ENCODE peak calls at places on chromosomes 12 and 14, in seven cellular contexts. W is CD8-positive, alpha-beta T cell; U is GM12878; V is kidney; O is mammary epithelial cell; J is adipocyte; K is BJ. L is an unnamed sample.

GRCh38 chr14:105505101-105505500 is 14.1 kb downstream of the TEDC1 start:
- DNase-seq in V (peak; percentile 68), W (no peak), O (no peak), U (no peak), K (no peak), J (no peak), L (no peak)

GRCh38 chr14:105508601-105509000 is 17.6 kb downstream of the TEDC1 start:
- DNase-seq in V (peak; percentile 45), W (no peak), K (no peak), J (no peak), O (no peak), U (no peak), L (no peak)

GRCh38 chr14:61101803-61102548 is 120.9 kb downstream of the SLC38A6 start:
- DNase-seq in J (peak; percentile 72), W (no peak), O (peak; percentile 48), K (no peak), V (no peak), U (no peak), L (peak; percentile 84)

GRCh38 chr14:23465261-23465660 is 4.2 kb upstream of the NGDN start:
- DNase-seq in J (no peak), O (no peak), V (no peak), W (no peak), U (no peak), K (no peak), L (no peak)

GRCh38 chr14:74400919-74401503 is 25.0 kb downstream of the SYNDIG1L start:
- DNase-seq in V (no peak), W (no peak), J (no peak), K (no peak), U (peak; percentile 5), O (no peak), L (no peak)

GRCh38 chr12:60101715-60102114 is 505.9 kb downstream of the SLC16A7 start:
- DNase-seq in U (no peak), O (peak; percentile 39), W (no peak), J (peak; percentile 9), V (no peak), K (peak; percentile 26), L (peak; percentile 46)

GRCh38 chr12:49895773-49896172 is 7.9 kb downstream of the FAIM2 start:
- DNase-seq in V (peak; percentile 60), U (no peak), W (no peak), O (no peak), J (no peak), K (no peak), L (no peak)

GRCh38 chr12:122062832-122063690 is 15.5 kb upstream of the MLXIP start:
- DNase-seq in W (no peak), V (peak; percentile 90), K (no peak), U (no peak), J (peak; percentile 69), O (peak; percentile 76), L (peak; percentile 91)

GRCh38 chr12:128381961-128382360 is 115.0 kb downstream of the TMEM132C start:
- DNase-seq in V (no peak), J (no peak), W (no peak), U (no peak), K (no peak), O (no peak), L (no peak)

GRCh38 chr12:105025890-105026289 is 39.8 kb downstream of the NOPCHAP1 start:
- DNase-seq in O (no peak), W (no peak), K (peak; percentile 66), V (no peak), J (peak; percentile 93), U (no peak), L (no peak)

GRCh38 chr12:25924535-25925001 is 33.9 kb upstream of the RASSF8 start:
- DNase-seq in W (no peak), K (peak; percentile 32), U (no peak), J (no peak), V (no peak), O (peak; percentile 91), L (peak; percentile 90)

GRCh38 chr12:29782285-29782820 is 1.4 kb downstream of the TMTC1 start:
- DNase-seq in J (peak; percentile 84), W (no peak), K (peak; percentile 22), U (no peak), O (peak; percentile 77), V (no peak), L (peak; percentile 81)

GRCh38 chr14:81727243-81727642 is 193.6 kb upstream of the SEL1L start:
- DNase-seq in W (no peak), J (no peak), K (no peak), U (no peak), V (no peak), O (no peak), L (peak; percentile 68)

GRCh38 chr12:95663525-95663924 is 112.2 kb upstream of the USP44 start:
- DNase-seq in O (no peak), W (no peak), U (no peak), V (no peak), K (peak; percentile 4), J (no peak), L (peak; percentile 42)

GRCh38 chr12:54521291-54522062 is 23.9 kb downstream of the NCKAP1L start:
- DNase-seq in U (no peak), J (no peak), W (no peak), O (no peak), K (no peak), V (no peak), L (no peak)

GRCh38 chr14:91246051-91246852 is 1.7 kb upstream of the GPR68 start:
- DNase-seq in J (no peak), W (peak; percentile 91), U (no peak), K (no peak), O (no peak), V (no peak), L (no peak)

GRCh38 chr12:65778268-65779090 is 45.8 kb upstream of the HMGA2 start:
- DNase-seq in O (peak; percentile 55), V (no peak), W (no peak), U (no peak), J (peak; percentile 41), K (peak; percentile 18), L (peak; percentile 71)

GRCh38 chr12:108115123-108115745 is 13.9 kb upstream of the WSCD2 start:
- DNase-seq in K (no peak), J (no peak), V (no peak), U (no peak), W (no peak), O (no peak), L (no peak)

GRCh38 chr12:42981379-42981778 is 391.8 kb upstream of the PRICKLE1 start:
- DNase-seq in W (no peak), K (peak; percentile 11), U (no peak), J (peak; percentile 48), V (no peak), O (no peak), L (peak; percentile 38)

GRCh38 chr12:89051065-89051677 is 301.1 kb downstream of the DUSP6 start:
- DNase-seq in W (no peak), J (peak; percentile 87), U (no peak), V (no peak), K (peak; percentile 23), O (peak; percentile 64), L (peak; percentile 78)

GRCh38 chr12:4134833-4135597 is 138.5 kb upstream of the CCND2 start:
- DNase-seq in O (no peak), K (no peak), V (no peak), U (no peak), J (no peak), W (no peak), L (no peak)

GRCh38 chr12:32535260-32535999 is 136.1 kb downstream of the FGD4 start:
- DNase-seq in W (no peak), V (peak; percentile 86), J (peak; percentile 78), K (no peak), U (no peak), O (peak; percentile 51), L (peak; percentile 60)

GRCh38 chr14:79629372-79629771 is 581.9 kb downstream of the DIO2 start:
- DNase-seq in K (no peak), U (no peak), J (no peak), V (no peak), W (no peak), O (no peak), L (no peak)

GRCh38 chr12:122688291-122688690 is 14.9 kb downstream of the HCAR2 start:
- DNase-seq in J (no peak), K (no peak), O (no peak), V (no peak), U (no peak), W (no peak), L (no peak)

GRCh38 chr14:59464651-59465569 is at the start of gene GPR135:
- DNase-seq in U (no peak), W (peak; percentile 60), V (peak; percentile 90), J (peak; percentile 75), O (peak; percentile 26), K (no peak), L (no peak)

GRCh38 chr14:93924592-93925355 is 2.4 kb upstream of the FAM181A start:
- DNase-seq in W (no peak), J (no peak), U (no peak), K (no peak), V (no peak), O (no peak), L (no peak)

GRCh38 chr14:24042733-24043132 is 9.1 kb upstream of the CARMIL3 start:
- DNase-seq in O (no peak), J (no peak), W (no peak), K (no peak), V (no peak), U (no peak), L (no peak)

GRCh38 chr12:62292761-62293446 is 32.7 kb downstream of the USP15 start:
- DNase-seq in U (no peak), K (no peak), W (no peak), J (no peak), O (no peak), V (no peak), L (no peak)

GRCh38 chr14:20690848-20691640 is 2.5 kb downstream of the ANG start:
- DNase-seq in V (no peak), O (peak; percentile 65), U (peak; percentile 44), J (peak; percentile 87), W (peak; percentile 28), K (no peak), L (peak; percentile 74)

GRCh38 chr12:110382683-110383082 is 20.8 kb downstream of the ANAPC7 start:
- DNase-seq in O (no peak), J (no peak), W (no peak), K (no peak), V (no peak), U (no peak), L (no peak)
- H3K36me3 ChIP-seq in O (peaks cover 35% of the 10 kb centered on the region), J (peaks cover 71% of the 10 kb centered on the region), W (peaks cover 55% of the 10 kb centered on the region), K (peaks cover 9% of the 10 kb centered on the region), V (peaks cover 32% of the 10 kb centered on the region), U (peaks cover 35% of the 10 kb centered on the region), L (peaks cover 22% of the 10 kb centered on the region)

GRCh38 chr12:6845395-6845794 is 4.7 kb downstream of the GNB3 start:
- DNase-seq in V (peak; percentile 74), J (no peak), U (no peak), K (no peak), O (no peak), W (no peak), L (no peak)
- H3K36me3 ChIP-seq in V (peaks cover 4% of the 10 kb centered on the region), J (peaks cover 10% of the 10 kb centered on the region), U (peaks cover 11% of the 10 kb centered on the region), K (peaks cover 29% of the 10 kb centered on the region), O (peaks cover 7% of the 10 kb centered on the region), W (no peaks in the 10 kb centered on the region), L (peaks cover 4% of the 10 kb centered on the region)

DNA sequence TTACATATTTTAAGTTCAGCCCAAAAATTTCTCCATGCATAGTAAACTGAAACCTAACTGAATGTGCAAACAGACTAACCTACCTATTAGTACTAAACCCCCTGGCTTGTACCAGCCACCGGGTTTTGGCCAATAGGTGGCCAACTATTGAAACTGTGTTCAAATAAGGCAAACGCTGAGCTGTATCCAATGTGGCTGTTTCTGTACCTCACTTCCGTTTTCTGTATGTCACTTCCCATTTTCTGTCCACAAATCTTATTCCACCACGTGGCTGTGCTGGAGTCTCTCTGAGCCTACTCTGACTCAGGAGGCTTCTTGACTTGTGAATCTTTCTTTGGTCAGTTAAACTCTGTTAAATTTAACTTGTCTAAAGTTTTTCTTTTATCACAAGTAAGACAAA is 6.0 kb upstream of the FBXO34 start:
- DNase-seq in V (no peak), W (no peak), O (no peak), U (no peak), J (no peak), K (no peak), L (no peak)
- H3K36me3 ChIP-seq in V (no peaks in the 10 kb centered on the region), W (no peaks in the 10 kb centered on the region), O (no peaks in the 10 kb centered on the region), U (no peaks in the 10 kb centered on the region), J (no peaks in the 10 kb centered on the region), K (no peaks in the 10 kb centered on the region), L (no peaks in the 10 kb centered on the region)

GRCh38 chr14:100894416-100894815 is 9.1 kb downstream of the RTL1 start:
- DNase-seq in U (no peak), K (no peak), O (no peak), V (no peak), W (no peak), J (no peak), L (no peak)
- H3K36me3 ChIP-seq in U (no peaks in the 10 kb centered on the region), K (peaks cover 28% of the 10 kb centered on the region), O (no peaks in the 10 kb centered on the region), V (no peaks in the 10 kb centered on the region), W (no peaks in the 10 kb centered on the region), J (peaks cover 51% of the 10 kb centered on the region), L (no peaks in the 10 kb centered on the region)